ENCODE peak calls at places on chromosomes 4 and X, in ten cellular contexts. V is HT1080; L is stimulated activated CD8-positive, alpha-beta memory T cell treated with anti-CD3 and anti-CD28 coated beads, Interleukin-4, amount 100 ng/mL, for 1 hour; O is GM03348; T is dorsolateral prefrontal cortex; K is GM12892; X is activated T-helper 1 cell treated with Interleukin-2 at 50 U/mL for 16 hours; B is activated CD4-positive, CD25-positive, alpha-beta regulatory T cell; U is neural progenitor cell; M is stimulated activated naive B cell treated with anti-CD40 and anti-IgM and Interleukin-4, amounts not matched to agents 10 μg/mL and 1 μg/mL and 100 μg/mL, for 72 hours. I is an unnamed sample.

GRCh38 chrX:71859637-71860036 is 51.0 kb upstream of the NHSL2 start:
- DNase-seq in V (peak; percentile 16), L (peak; percentile 3), O (peak; percentile 20), T (no peak), K (no peak), X (no peak), B (no peak), U (peak; percentile 71), M (peak; percentile 11), I (peak; percentile 17)

GRCh38 chr4:188175288-188175687 is 36.0 kb downstream of the TRIML1 start:
- DNase-seq in V (peak; percentile 43), L (no peak), O (no peak), T (no peak), K (no peak), X (no peak), B (no peak), U (no peak), M (no peak), I (no peak)

GRCh38 chr4:149264093-149264733 is 551.4 kb downstream of the IQCM start:
- DNase-seq in V (peak; percentile 55), L (no peak), O (peak; percentile 52), T (no peak), K (no peak), X (no peak), B (no peak), U (peak; percentile 72), M (peak; percentile 3), I (peak; percentile 39)

GRCh38 chr4:101708640-101709039 is 81.9 kb upstream of the BANK1 start:
- DNase-seq in V (no peak), L (no peak), O (no peak), T (no peak), K (no peak), X (no peak), B (no peak), U (no peak), M (no peak), I (no peak)

GRCh38 chr4:36872679-36873078 is 371.9 kb upstream of the NWD2 start:
- DNase-seq in V (no peak), L (no peak), O (no peak), T (no peak), K (no peak), X (no peak), B (no peak), U (no peak), M (no peak), I (no peak)

GRCh38 chr4:155040031-155040430 is 168.4 kb upstream of the NPY2R start:
- DNase-seq in V (no peak), L (no peak), O (no peak), T (no peak), K (no peak), X (no peak), B (no peak), U (no peak), M (no peak), I (no peak)

GRCh38 chr4:40251366-40251765 is 54.5 kb downstream of the RHOH start:
- DNase-seq in V (peak; percentile 93), L (no peak), O (no peak), T (no peak), K (no peak), X (no peak), B (no peak), U (no peak), M (no peak), I (peak; percentile 28)

GRCh38 chrX:71098302-71098701 is 2.7 kb downstream of the FOXO4 start:
- DNase-seq in V (peak; percentile 4), L (peak; percentile 47), O (peak; percentile 27), T (no peak), K (no peak), X (peak; percentile 64), B (peak; percentile 60), U (no peak), M (peak; percentile 36), I (no peak)

GRCh38 chr4:123345924-123346300 is 50.7 kb upstream of the SPRY1 start:
- DNase-seq in V (no peak), L (no peak), O (no peak), T (no peak), K (no peak), X (no peak), B (no peak), U (no peak), M (no peak), I (no peak)

GRCh38 chr4:70637239-70637920 is 8.8 kb downstream of the ENAM start:
- DNase-seq in V (no peak), L (no peak), O (peak; percentile 8), T (no peak), K (no peak), X (no peak), B (no peak), U (no peak), M (no peak), I (no peak)

GRCh38 chr4:123599920-123600394 is 203.4 kb downstream of the SPRY1 start:
- DNase-seq in V (peak; percentile 77), L (peak; percentile 23), O (peak; percentile 25), T (peak; percentile 49), K (no peak), X (peak; percentile 14), B (no peak), U (peak; percentile 62), M (peak; percentile 35), I (no peak)

GRCh38 chrX:110985470-110985869 is 110.5 kb upstream of the PAK3 start:
- DNase-seq in V (no peak), L (no peak), O (no peak), T (no peak), K (no peak), X (no peak), B (no peak), U (no peak), M (no peak), I (no peak)

GRCh38 chr4:111330786-111331185 is 707.9 kb upstream of the PITX2 start:
- DNase-seq in V (no peak), L (no peak), O (peak; percentile 6), T (no peak), K (no peak), X (no peak), B (no peak), U (peak; percentile 15), M (no peak), I (no peak)

GRCh38 chrX:56800307-56800706 is 71.3 kb downstream of the NBDY start:
- DNase-seq in V (no peak), L (no peak), O (no peak), T (no peak), K (no peak), X (no peak), B (no peak), U (no peak), M (no peak), I (no peak)

GRCh38 chr4:179569549-179569948 is 2127.3 kb upstream of the AGA start:
- DNase-seq in V (no peak), L (no peak), O (no peak), T (no peak), K (no peak), X (no peak), B (no peak), U (no peak), M (no peak), I (no peak)

GRCh38 chr4:158644755-158645154 is 26.9 kb downstream of the C4orf46 start:
- DNase-seq in V (no peak), L (no peak), O (peak; percentile 36), T (no peak), K (no peak), X (no peak), B (no peak), U (no peak), M (no peak), I (no peak)

GRCh38 chr4:61918507-61919462 is 718.7 kb downstream of the ADGRL3 start:
- DNase-seq in V (no peak), L (no peak), O (no peak), T (no peak), K (no peak), X (no peak), B (no peak), U (peak; percentile 66), M (no peak), I (no peak)

GRCh38 chr4:174835536-174835935 is 6.5 kb upstream of the GLRA3 start:
- DNase-seq in V (no peak), L (no peak), O (no peak), T (no peak), K (no peak), X (no peak), B (no peak), U (no peak), M (no peak), I (no peak)

GRCh38 chrX:68983004-68983857 is 154.4 kb downstream of the EFNB1 start:
- DNase-seq in V (no peak), L (no peak), O (no peak), T (no peak), K (no peak), X (no peak), B (no peak), U (no peak), M (no peak), I (no peak)

GRCh38 chr4:836781-837301 is 10.9 kb upstream of the CPLX1 start:
- DNase-seq in V (no peak), L (no peak), O (no peak), T (no peak), K (no peak), X (no peak), B (no peak), U (no peak), M (no peak), I (no peak)

GRCh38 chr4:47349323-47349722 is 114.2 kb downstream of the COMMD8 start:
- DNase-seq in V (peak; percentile 90), L (no peak), O (no peak), T (no peak), K (no peak), X (no peak), B (no peak), U (no peak), M (no peak), I (peak; percentile 61)

GRCh38 chr4:17562157-17562556 is 14.8 kb upstream of the LAP3 start:
- DNase-seq in V (no peak), L (no peak), O (no peak), T (no peak), K (no peak), X (no peak), B (no peak), U (peak; percentile 36), M (no peak), I (no peak)

GRCh38 chr4:78312989-78313753 is 238.4 kb upstream of the ANXA3 start:
- DNase-seq in V (no peak), L (no peak), O (peak; percentile 50), T (no peak), K (no peak), X (no peak), B (no peak), U (no peak), M (no peak), I (no peak)

GRCh38 chrX:107537815-107538214 is 88.4 kb downstream of the FRMPD3 start:
- DNase-seq in V (peak; percentile 13), L (no peak), O (peak; percentile 38), T (no peak), K (no peak), X (peak; percentile 0), B (no peak), U (peak; percentile 72), M (peak; percentile 10), I (peak; percentile 26)

GRCh38 chr4:186946682-186947294 is 223.1 kb upstream of the FAT1 start:
- DNase-seq in V (peak; percentile 43), L (no peak), O (no peak), T (no peak), K (no peak), X (no peak), B (no peak), U (peak; percentile 63), M (no peak), I (no peak)

GRCh38 chr4:161714022-161714751 is 449.6 kb downstream of the FSTL5 start:
- DNase-seq in V (peak; percentile 76), L (no peak), O (no peak), T (no peak), K (no peak), X (no peak), B (no peak), U (no peak), M (no peak), I (no peak)

GRCh38 chr4:26360864-26361263 is 40.0 kb downstream of the RBPJ start:
- DNase-seq in V (no peak), L (no peak), O (no peak), T (no peak), K (no peak), X (no peak), B (no peak), U (peak; percentile 13), M (no peak), I (no peak)

GRCh38 chrX:15151267-15152196 is 118.4 kb downstream of the ASB9 start:
- DNase-seq in V (peak; percentile 48), L (no peak), O (no peak), T (no peak), K (no peak), X (no peak), B (no peak), U (no peak), M (no peak), I (no peak)